ENCODE peak calls at places on chromosomes 1 and 21, in five cellular contexts. R, M, C, T and Z are unnamed samples.

GRCh38 chr1:10968411-10968826 is 44.0 kb upstream of the TARDBP start:
- DNase-seq in R (no peak), M (no peak), C (no peak), T (no peak), Z (no peak)

GRCh38 chr1:202710070-202711025 is at the start of gene SYT2:
- DNase-seq in R (peak), M (no peak), C (peak), T (no peak), Z (peak)

GRCh38 chr1:9110669-9111356 is 18.1 kb downstream of the GPR157 start:
- DNase-seq in R (peak), M (peak), C (peak), T (peak), Z (peak)

GRCh38 chr21:44535963-44536362 is 4.0 kb downstream of the KRTAP10-1 start:
- DNase-seq in R (no peak), M (no peak), C (no peak), T (no peak), Z (no peak)

GRCh38 chr1:156804572-156805243 is 11.9 kb downstream of the SH2D2A start:
- DNase-seq in R (no peak), M (no peak), C (no peak), T (peak), Z (no peak)

GRCh38 chr1:224497714-224498573 is 63.3 kb upstream of the WDR26 start:
- DNase-seq in R (peak), M (peak), C (no peak), T (peak), Z (no peak)

GRCh38 chr1:207017615-207018559 is 14.7 kb downstream of the C1orf116 start:
- DNase-seq in R (no peak), M (no peak), C (no peak), T (peak), Z (no peak)

GRCh38 chr1:41726899-41727748 is 191.6 kb downstream of the HIVEP3 start:
- DNase-seq in R (peak), M (no peak), C (no peak), T (peak), Z (no peak)

GRCh38 chr1:27760411-27760810 is 12.6 kb upstream of the STX12 start:
- DNase-seq in R (no peak), M (no peak), C (no peak), T (no peak), Z (no peak)

GRCh38 chr1:22428672-22429071 is 23.0 kb upstream of the ZBTB40 start:
- DNase-seq in R (no peak), M (no peak), C (no peak), T (peak), Z (no peak)

GRCh38 chr21:15604424-15604823 is 125.4 kb upstream of the USP25 start:
- DNase-seq in R (no peak), M (no peak), C (no peak), T (no peak), Z (no peak)

GRCh38 chr1:192831706-192832355 is 23.0 kb downstream of the RGS2 start:
- DNase-seq in R (no peak), M (no peak), C (no peak), T (no peak), Z (no peak)

GRCh38 chr1:178955391-178955954 is 70.2 kb upstream of the FAM20B start:
- DNase-seq in R (no peak), M (no peak), C (no peak), T (no peak), Z (no peak)

GRCh38 chr1:30088594-30089556 is 634.5 kb downstream of the MATN1 start:
- DNase-seq in R (no peak), M (no peak), C (no peak), T (no peak), Z (no peak)

GRCh38 chr1:215198021-215198420 is 115.5 kb downstream of the KCNK2 start:
- DNase-seq in R (no peak), M (no peak), C (no peak), T (no peak), Z (no peak)

GRCh38 chr1:103373991-103374390 is 151.5 kb upstream of the RNPC3 start:
- DNase-seq in R (no peak), M (no peak), C (no peak), T (no peak), Z (no peak)

GRCh38 chr1:40901886-40902633 is 39.9 kb upstream of the CITED4 start:
- DNase-seq in R (no peak), M (no peak), C (no peak), T (peak), Z (no peak)

GRCh38 chr1:12052008-12052573 is 11.0 kb upstream of the TNFRSF8 start:
- DNase-seq in R (no peak), M (no peak), C (peak), T (peak), Z (no peak)

GRCh38 chr1:18951818-18952391 is 4.6 kb downstream of the IFFO2 start:
- DNase-seq in R (peak), M (peak), C (no peak), T (peak), Z (no peak)

GRCh38 chr1:19620786-19621185 is 23.3 kb upstream of the NBL1 start:
- DNase-seq in R (no peak), M (no peak), C (no peak), T (no peak), Z (no peak)

GRCh38 chr1:247639381-247639981 is 34.1 kb downstream of the OR2G3 start:
- DNase-seq in R (peak), M (peak), C (no peak), T (no peak), Z (no peak)

GRCh38 chr1:93716974-93717373 is 35.3 kb upstream of the BCAR3 start:
- DNase-seq in R (no peak), M (peak), C (no peak), T (peak), Z (no peak)

GRCh38 chr1:148386617-148387016 is 96.5 kb downstream of the PPIAL4G start:
- DNase-seq in R (no peak), M (no peak), C (no peak), T (no peak), Z (no peak)

GRCh38 chr1:19353596-19353995 is 41.5 kb downstream of the SLC66A1 start:
- DNase-seq in R (no peak), M (no peak), C (no peak), T (no peak), Z (no peak)